ENCODE peak calls at places on chromosomes 16 and 17, in six cellular contexts. One of them, this sample, is unnamed.

GRCh38 chr16:82192665-82193064 is 22.6 kb upstream of the MPHOSPH6 start:
- DNase-seq in RPMI8226: no peak
- DNase-seq in astrocyte of the hippocampus: no peak
- DNase-seq in CD4-positive, alpha-beta memory T cell: peak
- DNase-seq in aorta: no peak
- DNase-seq in Kasumi-1: peak
- DNase-seq in this sample: peak

GRCh38 chr17:59825533-59826316 is 67.0 kb downstream of the TUBD1 start:
- DNase-seq in RPMI8226: no peak
- DNase-seq in astrocyte of the hippocampus: peak
- DNase-seq in CD4-positive, alpha-beta memory T cell: no peak
- DNase-seq in aorta: no peak
- DNase-seq in Kasumi-1: no peak
- DNase-seq in this sample: peak

GRCh38 chr16:4733747-4734062 is 366 bp downstream of the ANKS3 start:
- DNase-seq in RPMI8226: no peak
- DNase-seq in astrocyte of the hippocampus: no peak
- DNase-seq in CD4-positive, alpha-beta memory T cell: no peak
- DNase-seq in aorta: no peak
- DNase-seq in Kasumi-1: no peak
- DNase-seq in this sample: no peak

GRCh38 chr16:87881327-87882200 is 12.3 kb upstream of the SLC7A5 start:
- DNase-seq in RPMI8226: no peak
- DNase-seq in astrocyte of the hippocampus: no peak
- DNase-seq in CD4-positive, alpha-beta memory T cell: no peak
- DNase-seq in aorta: no peak
- DNase-seq in Kasumi-1: no peak
- DNase-seq in this sample: no peak

GRCh38 chr17:42135664-42136653 is 13.4 kb downstream of the HSPB9 start:
- DNase-seq in RPMI8226: peak
- DNase-seq in astrocyte of the hippocampus: no peak
- DNase-seq in CD4-positive, alpha-beta memory T cell: no peak
- DNase-seq in aorta: peak
- DNase-seq in Kasumi-1: peak
- DNase-seq in this sample: peak

GRCh38 chr16:67199011-67199807 is at the start of gene ELMO3:
- DNase-seq in RPMI8226: no peak
- DNase-seq in astrocyte of the hippocampus: no peak
- DNase-seq in CD4-positive, alpha-beta memory T cell: no peak
- DNase-seq in aorta: no peak
- DNase-seq in Kasumi-1: no peak
- DNase-seq in this sample: no peak

GRCh38 chr17:7410634-7411426 is 3.2 kb downstream of the NLGN2 start:
- DNase-seq in RPMI8226: no peak
- DNase-seq in astrocyte of the hippocampus: no peak
- DNase-seq in CD4-positive, alpha-beta memory T cell: no peak
- DNase-seq in aorta: no peak
- DNase-seq in Kasumi-1: no peak
- DNase-seq in this sample: no peak

GRCh38 chr16:81864646-81865382 is 85.7 kb downstream of the PLCG2 start:
- DNase-seq in RPMI8226: no peak
- DNase-seq in astrocyte of the hippocampus: no peak
- DNase-seq in CD4-positive, alpha-beta memory T cell: no peak
- DNase-seq in aorta: no peak
- DNase-seq in Kasumi-1: no peak
- DNase-seq in this sample: no peak

GRCh38 chr16:86794216-86794864 is 216.0 kb downstream of the FOXL1 start:
- DNase-seq in RPMI8226: no peak
- DNase-seq in astrocyte of the hippocampus: peak
- DNase-seq in CD4-positive, alpha-beta memory T cell: no peak
- DNase-seq in aorta: no peak
- DNase-seq in Kasumi-1: no peak
- DNase-seq in this sample: no peak

GRCh38 chr17:43579570-43580140 is 33.5 kb upstream of the ETV4 start:
- DNase-seq in RPMI8226: no peak
- DNase-seq in astrocyte of the hippocampus: peak
- DNase-seq in CD4-positive, alpha-beta memory T cell: no peak
- DNase-seq in aorta: no peak
- DNase-seq in Kasumi-1: no peak
- DNase-seq in this sample: peak

GRCh38 chr17:6496636-6497441 is 52.6 kb downstream of the PIMREG start:
- DNase-seq in RPMI8226: peak
- DNase-seq in astrocyte of the hippocampus: no peak
- DNase-seq in CD4-positive, alpha-beta memory T cell: no peak
- DNase-seq in aorta: no peak
- DNase-seq in Kasumi-1: no peak
- DNase-seq in this sample: no peak

GRCh38 chr17:82239401-82239925 is 10.6 kb downstream of the SLC16A3 start:
- DNase-seq in RPMI8226: no peak
- DNase-seq in astrocyte of the hippocampus: no peak
- DNase-seq in CD4-positive, alpha-beta memory T cell: no peak
- DNase-seq in aorta: no peak
- DNase-seq in Kasumi-1: no peak
- DNase-seq in this sample: peak

GRCh38 chr16:86073763-86074493 is 175.0 kb downstream of the IRF8 start:
- DNase-seq in RPMI8226: no peak
- DNase-seq in astrocyte of the hippocampus: no peak
- DNase-seq in CD4-positive, alpha-beta memory T cell: no peak
- DNase-seq in aorta: no peak
- DNase-seq in Kasumi-1: no peak
- DNase-seq in this sample: no peak

GRCh38 chr16:3012246-3012645 is 477 bp upstream of the CLDN9 start:
- DNase-seq in RPMI8226: peak
- DNase-seq in astrocyte of the hippocampus: no peak
- DNase-seq in CD4-positive, alpha-beta memory T cell: no peak
- DNase-seq in aorta: no peak
- DNase-seq in Kasumi-1: no peak
- DNase-seq in this sample: no peak

GRCh38 chr17:56831364-56832095 is 2.2 kb downstream of the C17orf67 start:
- DNase-seq in RPMI8226: no peak
- DNase-seq in astrocyte of the hippocampus: no peak
- DNase-seq in CD4-positive, alpha-beta memory T cell: no peak
- DNase-seq in aorta: no peak
- DNase-seq in Kasumi-1: no peak
- DNase-seq in this sample: no peak

GRCh38 chr17:79947351-79948031 is 88.2 kb downstream of the TBC1D16 start:
- DNase-seq in RPMI8226: no peak
- DNase-seq in astrocyte of the hippocampus: peak
- DNase-seq in CD4-positive, alpha-beta memory T cell: no peak
- DNase-seq in aorta: no peak
- DNase-seq in Kasumi-1: no peak
- DNase-seq in this sample: no peak

GRCh38 chr17:73528679-73529078 is 115.6 kb downstream of the SDK2 start:
- DNase-seq in RPMI8226: no peak
- DNase-seq in astrocyte of the hippocampus: no peak
- DNase-seq in CD4-positive, alpha-beta memory T cell: no peak
- DNase-seq in aorta: no peak
- DNase-seq in Kasumi-1: no peak
- DNase-seq in this sample: no peak

GRCh38 chr17:32912218-32912897 is 15.6 kb upstream of the TMEM98 start:
- DNase-seq in RPMI8226: peak
- DNase-seq in astrocyte of the hippocampus: peak
- DNase-seq in CD4-positive, alpha-beta memory T cell: no peak
- DNase-seq in aorta: peak
- DNase-seq in Kasumi-1: no peak
- DNase-seq in this sample: no peak

GRCh38 chr16:14419817-14420216 is 210.2 kb downstream of the PARN start:
- DNase-seq in RPMI8226: no peak
- DNase-seq in astrocyte of the hippocampus: no peak
- DNase-seq in CD4-positive, alpha-beta memory T cell: no peak
- DNase-seq in aorta: no peak
- DNase-seq in Kasumi-1: no peak
- DNase-seq in this sample: no peak

GRCh38 chr17:67615736-67616135 is 102.0 kb upstream of the NOL11 start:
- DNase-seq in RPMI8226: no peak
- DNase-seq in astrocyte of the hippocampus: no peak
- DNase-seq in CD4-positive, alpha-beta memory T cell: no peak
- DNase-seq in aorta: no peak
- DNase-seq in Kasumi-1: no peak
- DNase-seq in this sample: no peak

GRCh38 chr17:82767041-82767754 is 15.3 kb downstream of the TBCD start:
- DNase-seq in RPMI8226: peak
- DNase-seq in astrocyte of the hippocampus: peak
- DNase-seq in CD4-positive, alpha-beta memory T cell: peak
- DNase-seq in aorta: peak
- DNase-seq in Kasumi-1: peak
- DNase-seq in this sample: no peak

GRCh38 chr17:2723997-2724782 is 12.6 kb upstream of the CLUH start:
- DNase-seq in RPMI8226: no peak
- DNase-seq in astrocyte of the hippocampus: peak
- DNase-seq in CD4-positive, alpha-beta memory T cell: no peak
- DNase-seq in aorta: no peak
- DNase-seq in Kasumi-1: no peak
- DNase-seq in this sample: no peak

GRCh38 chr17:66002807-66003206 is 189.1 kb downstream of the CEP112 start:
- DNase-seq in RPMI8226: peak
- DNase-seq in astrocyte of the hippocampus: peak
- DNase-seq in CD4-positive, alpha-beta memory T cell: no peak
- DNase-seq in aorta: no peak
- DNase-seq in Kasumi-1: no peak
- DNase-seq in this sample: no peak

GRCh38 chr16:89449726-89450335 is 40.5 kb downstream of the ANKRD11 start:
- DNase-seq in RPMI8226: peak
- DNase-seq in astrocyte of the hippocampus: no peak
- DNase-seq in CD4-positive, alpha-beta memory T cell: no peak
- DNase-seq in aorta: no peak
- DNase-seq in Kasumi-1: peak
- DNase-seq in this sample: no peak

GRCh38 chr16:11198817-11199216 is 57.2 kb downstream of the SOCS1 start:
- DNase-seq in RPMI8226: peak
- DNase-seq in astrocyte of the hippocampus: no peak
- DNase-seq in CD4-positive, alpha-beta memory T cell: no peak
- DNase-seq in aorta: no peak
- DNase-seq in Kasumi-1: no peak
- DNase-seq in this sample: no peak

GRCh38 chr16:88049020-88049419 is 97.8 kb downstream of the BANP start:
- DNase-seq in RPMI8226: no peak
- DNase-seq in astrocyte of the hippocampus: no peak
- DNase-seq in CD4-positive, alpha-beta memory T cell: no peak
- DNase-seq in aorta: no peak
- DNase-seq in Kasumi-1: no peak
- DNase-seq in this sample: no peak

GRCh38 chr16:59510008-59510424 is 775.9 kb upstream of the GOT2 start:
- DNase-seq in RPMI8226: no peak
- DNase-seq in astrocyte of the hippocampus: peak
- DNase-seq in CD4-positive, alpha-beta memory T cell: no peak
- DNase-seq in aorta: no peak
- DNase-seq in Kasumi-1: no peak
- DNase-seq in this sample: no peak

GRCh38 chr16:70478912-70479341 is 24.5 kb downstream of the FCSK start:
- DNase-seq in RPMI8226: no peak
- DNase-seq in astrocyte of the hippocampus: no peak
- DNase-seq in CD4-positive, alpha-beta memory T cell: no peak
- DNase-seq in aorta: no peak
- DNase-seq in Kasumi-1: no peak
- DNase-seq in this sample: no peak

GRCh38 chr16:57619606-57620315 is 8.7 kb upstream of the ADGRG1 start:
- DNase-seq in RPMI8226: peak
- DNase-seq in astrocyte of the hippocampus: no peak
- DNase-seq in CD4-positive, alpha-beta memory T cell: no peak
- DNase-seq in aorta: peak
- DNase-seq in Kasumi-1: no peak
- DNase-seq in this sample: no peak

GRCh38 chr17:28344435-28344901 is 8.9 kb downstream of the TNFAIP1 start:
- DNase-seq in RPMI8226: no peak
- DNase-seq in astrocyte of the hippocampus: no peak
- DNase-seq in CD4-positive, alpha-beta memory T cell: no peak
- DNase-seq in aorta: no peak
- DNase-seq in Kasumi-1: no peak
- DNase-seq in this sample: no peak

GRCh38 chr17:48856122-48856821 is 25.4 kb downstream of the CALCOCO2 start:
- DNase-seq in RPMI8226: no peak
- DNase-seq in astrocyte of the hippocampus: no peak
- DNase-seq in CD4-positive, alpha-beta memory T cell: no peak
- DNase-seq in aorta: no peak
- DNase-seq in Kasumi-1: no peak
- DNase-seq in this sample: no peak

GRCh38 chr17:688100-688989 is 26.3 kb downstream of the VPS53 start:
- DNase-seq in RPMI8226: no peak
- DNase-seq in astrocyte of the hippocampus: peak
- DNase-seq in CD4-positive, alpha-beta memory T cell: no peak
- DNase-seq in aorta: no peak
- DNase-seq in Kasumi-1: peak
- DNase-seq in this sample: no peak

GRCh38 chr16:4676826-4677225 is 16.5 kb upstream of the NUDT16L1 start:
- DNase-seq in RPMI8226: no peak
- DNase-seq in astrocyte of the hippocampus: no peak
- DNase-seq in CD4-positive, alpha-beta memory T cell: no peak
- DNase-seq in aorta: no peak
- DNase-seq in Kasumi-1: no peak
- DNase-seq in this sample: no peak

GRCh38 chr17:56173958-56174357 is 20.7 kb downstream of the ANKFN1 start:
- DNase-seq in RPMI8226: no peak
- DNase-seq in astrocyte of the hippocampus: peak
- DNase-seq in CD4-positive, alpha-beta memory T cell: no peak
- DNase-seq in aorta: no peak
- DNase-seq in Kasumi-1: peak
- DNase-seq in this sample: no peak

GRCh38 chr16:5175263-5175662 is 77.7 kb upstream of the EEF2KMT start:
- DNase-seq in RPMI8226: no peak
- DNase-seq in astrocyte of the hippocampus: no peak
- DNase-seq in CD4-positive, alpha-beta memory T cell: no peak
- DNase-seq in aorta: no peak
- DNase-seq in Kasumi-1: no peak
- DNase-seq in this sample: no peak

GRCh38 chr17:75697651-75698291 is 23.5 kb upstream of the ITGB4 start:
- DNase-seq in RPMI8226: no peak
- DNase-seq in astrocyte of the hippocampus: no peak
- DNase-seq in CD4-positive, alpha-beta memory T cell: no peak
- DNase-seq in aorta: no peak
- DNase-seq in Kasumi-1: no peak
- DNase-seq in this sample: no peak

GRCh38 chr17:36717088-36717487 is 115.7 kb downstream of the MRM1 start:
- DNase-seq in RPMI8226: no peak
- DNase-seq in astrocyte of the hippocampus: no peak
- DNase-seq in CD4-positive, alpha-beta memory T cell: no peak
- DNase-seq in aorta: no peak
- DNase-seq in Kasumi-1: no peak
- DNase-seq in this sample: peak

GRCh38 chr16:71540-72341 is 690 bp downstream of the RHBDF1 start:
- DNase-seq in RPMI8226: no peak
- DNase-seq in astrocyte of the hippocampus: peak
- DNase-seq in CD4-positive, alpha-beta memory T cell: no peak
- DNase-seq in aorta: peak
- DNase-seq in Kasumi-1: no peak
- DNase-seq in this sample: peak

This sample was measured in RCC 7860.